ENCODE peak calls at places on chromosomes 7 and 10, in nine cellular contexts. N is pons; U is stimulated activated CD8-positive, alpha-beta memory T cell treated with anti-CD3 and anti-CD28 coated beads, Interleukin-15, amount 100 ng/mL, for 24 hours; H is stimulated activated CD4-positive, alpha-beta T cell treated with anti-CD3 and anti-CD28 coated beads, Interleukin-1b, Interleukin-23, amount 100 ng/mL, for 24 hours; W is RWPE2; A is M059J; K is Daoy; Z is SJSA1; D is iris pigment epithelial cell. F is an unnamed sample.

GRCh38 chr7:68857571-68857970 is 740.7 kb upstream of the AUTS2 start:
- DNase-seq in A (no peak), Z (no peak), D (no peak), W (no peak), H (no peak), U (no peak), K (no peak), N (no peak), F (no peak)

GRCh38 chr10:132326925-132327324 is 5.1 kb upstream of the LRRC27 start:
- DNase-seq in U (no peak), N (no peak), W (no peak), H (peak), Z (no peak), K (no peak), A (no peak), D (no peak), F (no peak)

GRCh38 chr7:93854480-93854879 is 36.1 kb downstream of the TFPI2 start:
- DNase-seq in N (no peak), D (no peak), W (no peak), A (no peak), U (no peak), K (no peak), H (no peak), Z (no peak), F (no peak)

GRCh38 chr7:12570148-12570528 is 382 bp upstream of the SCIN start:
- DNase-seq in D (peak), N (no peak), A (no peak), H (no peak), Z (no peak), K (peak), U (no peak), W (no peak), F (no peak)

GRCh38 chr7:130959743-130960207 is 225.8 kb upstream of the KLF14 start:
- DNase-seq in A (peak), Z (peak), H (no peak), D (peak), U (no peak), N (no peak), K (peak), W (no peak), F (peak)

GRCh38 chr10:26437637-26438461 is at the start of gene APBB1IP:
- DNase-seq in H (peak), W (no peak), U (no peak), D (peak), N (peak), A (no peak), K (no peak), Z (no peak), F (peak)

GRCh38 chr7:301291-302053 is 11.5 kb downstream of the FOXL3 start:
- DNase-seq in W (peak), U (no peak), D (no peak), Z (no peak), H (no peak), K (no peak), A (no peak), N (no peak), F (no peak)

GRCh38 chr7:18064242-18064838 is 36.7 kb upstream of the PRPS1L1 start:
- DNase-seq in A (peak), D (no peak), U (no peak), K (peak), N (no peak), H (peak), W (no peak), Z (peak), F (peak)

GRCh38 chr10:106278385-106278784 is 886.1 kb downstream of the SORCS1 start:
- DNase-seq in Z (no peak), U (no peak), N (no peak), H (no peak), D (peak), A (no peak), K (no peak), W (no peak), F (no peak)

GRCh38 chr10:13053794-13054462 is 46.0 kb upstream of the OPTN start:
- DNase-seq in Z (no peak), U (no peak), W (no peak), A (no peak), K (no peak), N (no peak), H (no peak), D (no peak), F (no peak)

GRCh38 chr10:15238553-15239335 is 70.3 kb upstream of the NMT2 start:
- DNase-seq in N (no peak), K (peak), Z (no peak), W (no peak), U (no peak), D (peak), H (no peak), A (peak), F (peak)

GRCh38 chr7:27211084-27211446 is 11.2 kb upstream of the HOXA13 start:
- DNase-seq in U (no peak), D (no peak), H (no peak), K (no peak), Z (no peak), W (no peak), A (no peak), N (no peak), F (no peak)

GRCh38 chr10:103153302-103153759 is 39.7 kb downstream of the NT5C2 start:
- DNase-seq in A (no peak), W (no peak), Z (no peak), D (peak), N (peak), H (no peak), K (no peak), U (no peak), F (no peak)

GRCh38 chr7:143362126-143362961 is at the start of gene FAM131B:
- DNase-seq in D (no peak), A (no peak), K (peak), N (no peak), Z (no peak), H (no peak), U (no peak), W (no peak), F (no peak)

GRCh38 chr10:60124536-60124935 is 218.2 kb upstream of the CCDC6 start:
- DNase-seq in H (no peak), K (no peak), N (no peak), U (no peak), W (no peak), A (no peak), D (no peak), Z (no peak), F (no peak)